ENCODE peak calls at places on chromosomes 13 and 19, in six cellular contexts. One of them, this sample, is unnamed.
A peak's percentile ranks its signal among the peaks of the same experiment; 100 is the strongest.

GRCh38 chr13:114112231-114112825 is 20.1 kb downstream of the RASA3 start:
- DNase-seq in transverse colon: peak; percentile 6
- DNase-seq in epithelial cell of esophagus: no peak
- DNase-seq in endodermal cell: peak; percentile 79
- DNase-seq in WERI-Rb-1: peak; percentile 10
- DNase-seq in GM12865: no peak
- DNase-seq in this sample: no peak

GRCh38 chr19:4327252-4327876 is 11.3 kb downstream of the STAP2 start:
- DNase-seq in transverse colon: peak; percentile 83
- DNase-seq in epithelial cell of esophagus: peak; percentile 35
- DNase-seq in endodermal cell: peak; percentile 97
- DNase-seq in WERI-Rb-1: no peak
- DNase-seq in GM12865: peak; percentile 57
- DNase-seq in this sample: no peak

GRCh38 chr19:41546386-41546789 is 29.6 kb upstream of the CEACAM21 start:
- DNase-seq in transverse colon: peak; percentile 58
- DNase-seq in epithelial cell of esophagus: no peak
- DNase-seq in endodermal cell: no peak
- DNase-seq in WERI-Rb-1: no peak
- DNase-seq in GM12865: peak; percentile 82
- DNase-seq in this sample: no peak

GRCh38 chr13:100544866-100545683 is 43.5 kb downstream of the GGACT start:
- DNase-seq in transverse colon: no peak
- DNase-seq in epithelial cell of esophagus: peak; percentile 11
- DNase-seq in endodermal cell: peak; percentile 45
- DNase-seq in WERI-Rb-1: no peak
- DNase-seq in GM12865: no peak
- DNase-seq in this sample: no peak

GRCh38 chr13:24027494-24027893 is 130.2 kb upstream of the C1QTNF9B start:
- DNase-seq in transverse colon: no peak
- DNase-seq in epithelial cell of esophagus: no peak
- DNase-seq in endodermal cell: no peak
- DNase-seq in WERI-Rb-1: no peak
- DNase-seq in GM12865: no peak
- DNase-seq in this sample: no peak

GRCh38 chr19:5588441-5588840 is 20.7 kb upstream of the TINCR start:
- DNase-seq in transverse colon: no peak
- DNase-seq in epithelial cell of esophagus: no peak
- DNase-seq in endodermal cell: no peak
- DNase-seq in WERI-Rb-1: no peak
- DNase-seq in GM12865: no peak
- DNase-seq in this sample: no peak

GRCh38 chr13:32878172-32878571 is 138.1 kb upstream of the KL start:
- DNase-seq in transverse colon: no peak
- DNase-seq in epithelial cell of esophagus: peak; percentile 91
- DNase-seq in endodermal cell: no peak
- DNase-seq in WERI-Rb-1: no peak
- DNase-seq in GM12865: no peak
- DNase-seq in this sample: no peak

GRCh38 chr19:2046046-2046907 is 4.8 kb downstream of the MKNK2 start:
- DNase-seq in transverse colon: no peak
- DNase-seq in epithelial cell of esophagus: no peak
- DNase-seq in endodermal cell: no peak
- DNase-seq in WERI-Rb-1: no peak
- DNase-seq in GM12865: peak; percentile 29
- DNase-seq in this sample: no peak

GRCh38 chr19:3065675-3066357 is 3.5 kb upstream of the TLE5 start:
- DNase-seq in transverse colon: peak; percentile 79
- DNase-seq in epithelial cell of esophagus: no peak
- DNase-seq in endodermal cell: no peak
- DNase-seq in WERI-Rb-1: peak; percentile 80
- DNase-seq in GM12865: peak; percentile 97
- DNase-seq in this sample: no peak

GRCh38 chr19:35851213-35852028 is 883 bp downstream of the NPHS1 start:
- DNase-seq in transverse colon: no peak
- DNase-seq in epithelial cell of esophagus: no peak
- DNase-seq in endodermal cell: peak; percentile 91
- DNase-seq in WERI-Rb-1: peak; percentile 65
- DNase-seq in GM12865: no peak
- DNase-seq in this sample: no peak

GRCh38 chr19:17490411-17490810 is 20.1 kb downstream of the SLC27A1 start:
- DNase-seq in transverse colon: no peak
- DNase-seq in epithelial cell of esophagus: no peak
- DNase-seq in endodermal cell: no peak
- DNase-seq in WERI-Rb-1: no peak
- DNase-seq in GM12865: no peak
- DNase-seq in this sample: no peak

GRCh38 chr19:5973867-5974635 is 3.9 kb downstream of the RANBP3 start:
- DNase-seq in transverse colon: no peak
- DNase-seq in epithelial cell of esophagus: peak; percentile 47
- DNase-seq in endodermal cell: no peak
- DNase-seq in WERI-Rb-1: no peak
- DNase-seq in GM12865: no peak
- DNase-seq in this sample: no peak

GRCh38 chr13:24660023-24660806 is 20.0 kb upstream of the ATP12A start:
- DNase-seq in transverse colon: no peak
- DNase-seq in epithelial cell of esophagus: no peak
- DNase-seq in endodermal cell: no peak
- DNase-seq in WERI-Rb-1: no peak
- DNase-seq in GM12865: no peak
- DNase-seq in this sample: no peak

GRCh38 chr19:11530432-11530831 is 1.5 kb upstream of the ECSIT start:
- DNase-seq in transverse colon: peak; percentile 80
- DNase-seq in epithelial cell of esophagus: peak; percentile 93
- DNase-seq in endodermal cell: peak; percentile 95
- DNase-seq in WERI-Rb-1: peak; percentile 86
- DNase-seq in GM12865: peak; percentile 82
- DNase-seq in this sample: no peak

GRCh38 chr19:51702103-51702753 is 9.1 kb downstream of the SPACA6 start:
- DNase-seq in transverse colon: peak; percentile 84
- DNase-seq in epithelial cell of esophagus: peak; percentile 82
- DNase-seq in endodermal cell: peak; percentile 98
- DNase-seq in WERI-Rb-1: no peak
- DNase-seq in GM12865: peak; percentile 20
- DNase-seq in this sample: no peak

GRCh38 chr19:4376245-4376990 is 23.9 kb downstream of the SH3GL1 start:
- DNase-seq in transverse colon: no peak
- DNase-seq in epithelial cell of esophagus: no peak
- DNase-seq in endodermal cell: peak; percentile 75
- DNase-seq in WERI-Rb-1: no peak
- DNase-seq in GM12865: no peak
- DNase-seq in this sample: no peak

GRCh38 chr13:72952529-72953141 is 106.2 kb upstream of the KLF5 start:
- DNase-seq in transverse colon: no peak
- DNase-seq in epithelial cell of esophagus: peak; percentile 35
- DNase-seq in endodermal cell: peak; percentile 52
- DNase-seq in WERI-Rb-1: no peak
- DNase-seq in GM12865: no peak
- DNase-seq in this sample: no peak

GRCh38 chr13:26992951-26993490 is 178.6 kb downstream of the USP12 start:
- DNase-seq in transverse colon: no peak
- DNase-seq in epithelial cell of esophagus: no peak
- DNase-seq in endodermal cell: no peak
- DNase-seq in WERI-Rb-1: no peak
- DNase-seq in GM12865: no peak
- DNase-seq in this sample: no peak

GRCh38 chr19:51688665-51689571 is 4.2 kb upstream of the SPACA6 start:
- DNase-seq in transverse colon: peak; percentile 82
- DNase-seq in epithelial cell of esophagus: peak; percentile 95
- DNase-seq in endodermal cell: peak; percentile 95
- DNase-seq in WERI-Rb-1: peak; percentile 81
- DNase-seq in GM12865: no peak
- DNase-seq in this sample: peak; percentile 80

DNA sequence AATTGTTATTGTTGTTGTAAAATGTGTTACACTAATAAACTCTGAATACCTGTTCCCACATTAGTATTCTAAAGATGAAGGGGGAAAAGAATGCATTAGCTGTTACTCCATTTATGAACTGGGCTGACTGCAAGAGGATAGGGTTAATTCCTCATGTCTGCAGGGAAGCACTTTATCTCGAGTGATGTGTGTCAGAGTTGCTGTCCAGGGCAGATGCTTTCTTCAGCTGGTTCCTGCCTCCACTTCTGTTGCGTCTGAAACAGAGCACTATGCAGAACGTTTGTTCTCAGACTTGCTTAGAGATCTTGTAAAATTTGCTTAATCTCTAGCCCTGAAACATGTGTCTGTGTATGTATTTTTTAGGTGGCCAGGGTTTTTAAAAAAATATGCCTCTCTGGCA is 318.8 kb downstream of the SPRY2 start:
- DNase-seq in transverse colon: no peak
- DNase-seq in epithelial cell of esophagus: no peak
- DNase-seq in endodermal cell: no peak
- DNase-seq in WERI-Rb-1: peak; percentile 4
- DNase-seq in GM12865: no peak
- DNase-seq in this sample: no peak
- TF ChIP-seq CTCF in transverse colon: no peak
- TF ChIP-seq CTCF in epithelial cell of esophagus: no peak
- TF ChIP-seq CTCF in endodermal cell: no peak
- TF ChIP-seq CTCF in WERI-Rb-1: no peak
- TF ChIP-seq CTCF in GM12865: no peak
- TF ChIP-seq CTCF in this sample: no peak

GRCh38 chr19:9431475-9431874 is 3.9 kb downstream of the ZNF266 start:
- DNase-seq in transverse colon: no peak
- DNase-seq in epithelial cell of esophagus: peak; percentile 53
- DNase-seq in endodermal cell: peak; percentile 92
- DNase-seq in WERI-Rb-1: peak; percentile 70
- DNase-seq in GM12865: no peak
- DNase-seq in this sample: no peak

GRCh38 chr19:9435279-9436268 is at the start of gene ZNF266:
- DNase-seq in transverse colon: peak; percentile 91
- DNase-seq in epithelial cell of esophagus: peak; percentile 94
- DNase-seq in endodermal cell: peak; percentile 96
- DNase-seq in WERI-Rb-1: peak; percentile 92
- DNase-seq in GM12865: peak; percentile 95
- DNase-seq in this sample: peak; percentile 14

GRCh38 chr19:9430444-9430843 is 4.9 kb downstream of the ZNF266 start:
- DNase-seq in transverse colon: no peak
- DNase-seq in epithelial cell of esophagus: no peak
- DNase-seq in endodermal cell: no peak
- DNase-seq in WERI-Rb-1: no peak
- DNase-seq in GM12865: no peak
- DNase-seq in this sample: no peak

DNA sequence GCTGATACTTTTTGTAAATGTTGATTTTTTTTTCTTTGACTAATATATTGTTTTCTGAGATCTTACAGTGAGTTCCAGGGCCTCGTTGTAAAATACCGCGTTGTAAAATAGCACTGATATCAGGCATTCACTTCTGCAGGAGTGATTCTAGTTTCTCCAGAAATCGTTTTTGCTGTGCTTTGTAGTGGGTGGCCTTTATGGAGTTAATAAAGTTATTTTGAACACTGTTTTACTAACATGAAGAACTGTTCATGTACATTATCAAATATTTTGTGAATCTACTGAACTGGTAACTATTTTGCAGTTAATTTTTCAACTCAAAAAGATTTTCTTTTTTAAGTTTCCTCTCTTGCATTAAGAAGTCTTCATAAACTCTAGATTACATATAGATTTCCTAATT is 985 bp upstream of the ZNF266 start:
- DNase-seq in transverse colon: no peak
- DNase-seq in epithelial cell of esophagus: no peak
- DNase-seq in endodermal cell: no peak
- DNase-seq in WERI-Rb-1: no peak
- DNase-seq in GM12865: no peak
- DNase-seq in this sample: no peak
- H3K4me3 ChIP-seq in transverse colon: no peak overlapping the region
- H3K4me3 ChIP-seq in epithelial cell of esophagus: no peak overlapping the region
- H3K4me3 ChIP-seq in endodermal cell: peak overlapping the region; percentile 95
- H3K4me3 ChIP-seq in WERI-Rb-1: peak overlapping the region; percentile 61
- H3K4me3 ChIP-seq in GM12865: peak overlapping the region; percentile 83
- H3K4me3 ChIP-seq in this sample: no peak overlapping the region

GRCh38 chr19:13400296-13400695 is 106.0 kb downstream of the CACNA1A start:
- DNase-seq in transverse colon: no peak
- DNase-seq in epithelial cell of esophagus: no peak
- DNase-seq in endodermal cell: no peak
- DNase-seq in WERI-Rb-1: no peak
- DNase-seq in GM12865: no peak
- DNase-seq in this sample: no peak

GRCh38 chr19:13399746-13400145 is 106.5 kb downstream of the CACNA1A start:
- DNase-seq in transverse colon: no peak
- DNase-seq in epithelial cell of esophagus: no peak
- DNase-seq in endodermal cell: no peak
- DNase-seq in WERI-Rb-1: no peak
- DNase-seq in GM12865: no peak
- DNase-seq in this sample: no peak

GRCh38 chr19:13398780-13399726 is 107.2 kb downstream of the CACNA1A start:
- DNase-seq in transverse colon: no peak
- DNase-seq in epithelial cell of esophagus: peak; percentile 87
- DNase-seq in endodermal cell: no peak
- DNase-seq in WERI-Rb-1: no peak
- DNase-seq in GM12865: no peak
- DNase-seq in this sample: peak; percentile 53

GRCh38 chr19:13398182-13398581 is 108.1 kb downstream of the CACNA1A start:
- DNase-seq in transverse colon: no peak
- DNase-seq in epithelial cell of esophagus: no peak
- DNase-seq in endodermal cell: no peak
- DNase-seq in WERI-Rb-1: no peak
- DNase-seq in GM12865: no peak
- DNase-seq in this sample: no peak

GRCh38 chr19:13396256-13397080 is 109.8 kb downstream of the CACNA1A start:
- DNase-seq in transverse colon: peak; percentile 15
- DNase-seq in epithelial cell of esophagus: peak; percentile 40
- DNase-seq in endodermal cell: peak; percentile 92
- DNase-seq in WERI-Rb-1: no peak
- DNase-seq in GM12865: peak; percentile 38
- DNase-seq in this sample: no peak
- TF ChIP-seq CTCF in transverse colon: no peak
- TF ChIP-seq CTCF in epithelial cell of esophagus: no peak
- TF ChIP-seq CTCF in endodermal cell: peak; percentile 58
- TF ChIP-seq CTCF in WERI-Rb-1: no peak
- TF ChIP-seq CTCF in GM12865: no peak
- TF ChIP-seq CTCF in this sample: no peak

DNA sequence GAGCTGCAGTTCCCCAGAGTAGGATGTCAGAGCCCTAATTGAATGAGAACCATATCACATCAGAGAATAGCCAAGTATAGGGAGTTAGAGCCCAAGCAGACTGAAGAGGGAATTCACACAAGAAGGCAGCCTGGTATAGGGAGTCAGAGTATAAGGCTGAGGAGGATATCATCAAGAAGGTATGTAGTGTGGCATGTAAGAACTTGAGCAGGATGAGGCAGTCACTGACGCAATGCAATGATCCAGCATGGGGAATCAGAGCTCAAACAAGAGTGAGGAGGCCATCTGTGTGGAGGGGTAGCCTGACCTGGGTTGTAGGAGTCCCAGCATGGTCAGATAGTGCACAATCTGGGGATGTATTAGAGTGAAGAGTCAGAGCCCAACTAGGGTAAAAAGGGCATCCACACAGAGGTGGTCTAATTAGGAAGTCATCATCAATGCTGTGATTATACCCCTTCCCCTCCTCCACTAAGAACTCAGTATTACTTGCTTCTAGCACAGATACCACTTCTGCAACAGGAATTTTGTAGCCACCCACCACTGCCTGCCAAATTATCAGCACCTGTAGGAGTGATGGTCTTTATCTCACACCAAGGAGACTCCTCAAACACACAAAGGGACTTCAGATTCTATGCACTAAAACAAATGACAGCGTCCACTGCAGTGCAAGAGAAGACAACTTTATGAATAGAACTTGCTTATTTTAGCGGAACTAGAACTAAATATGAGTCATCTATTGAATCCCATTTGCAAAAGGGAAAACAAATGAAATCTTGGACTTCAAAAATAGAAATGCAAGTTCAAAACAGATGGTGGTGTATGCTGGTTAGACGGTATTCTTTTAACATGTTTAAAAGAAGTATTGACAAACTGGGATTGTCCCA is 107.2 kb downstream of the FNDC3A start:
- DNase-seq in transverse colon: no peak
- DNase-seq in epithelial cell of esophagus: peak; percentile 98
- DNase-seq in endodermal cell: no peak
- DNase-seq in WERI-Rb-1: no peak
- DNase-seq in GM12865: peak; percentile 70
- DNase-seq in this sample: peak; percentile 87
- H3K4me3 ChIP-seq in transverse colon: no peak overlapping the region
- H3K4me3 ChIP-seq in epithelial cell of esophagus: no peak overlapping the region
- H3K4me3 ChIP-seq in endodermal cell: no peak overlapping the region
- H3K4me3 ChIP-seq in WERI-Rb-1: no peak overlapping the region
- H3K4me3 ChIP-seq in GM12865: no peak overlapping the region
- H3K4me3 ChIP-seq in this sample: no peak overlapping the region